ENCODE peak calls at places on chromosomes 2 and 18, in nine cellular contexts. L is body of pancreas, O is OCI-LY7, Z is right atrium auricular region, S is hepatocyte, V is aorta, E is adrenal gland, M is psoas muscle, W is neural progenitor cell. B is an unnamed sample.
A peak's percentile ranks its signal among the peaks of the same experiment; 100 is the strongest.

GRCh38 chr2:43493954-43494353 is 101.9 kb downstream of the THADA start:
- DNase-seq in L (no peak), O (no peak), Z (no peak), S (no peak), V (no peak), E (no peak), M (no peak), W (no peak), B (no peak)

GRCh38 chr18:48875942-48876511 is 74.7 kb downstream of the SMAD7 start:
- DNase-seq in L (no peak), O (no peak), Z (no peak), S (peak; percentile 65), V (no peak), E (no peak), M (no peak), W (peak; percentile 47), B (no peak)

GRCh38 chr2:241620419-241620769 is 16.6 kb downstream of the THAP4 start:
- DNase-seq in L (no peak), O (no peak), Z (no peak), S (no peak), V (no peak), E (no peak), M (no peak), W (no peak), B (no peak)

GRCh38 chr2:109726666-109727270 is 67.3 kb upstream of the RGPD5 start:
- DNase-seq in L (peak; percentile 32), O (no peak), Z (peak; percentile 28), S (no peak), V (no peak), E (no peak), M (no peak), W (no peak), B (peak; percentile 82)

GRCh38 chr2:230982528-230982927 is 13.4 kb upstream of the SPATA3 start:
- DNase-seq in L (no peak), O (no peak), Z (no peak), S (no peak), V (no peak), E (no peak), M (no peak), W (no peak), B (no peak)

GRCh38 chr2:33529771-33530481 is 53.5 kb downstream of the RASGRP3 start:
- DNase-seq in L (no peak), O (peak; percentile 10), Z (no peak), S (peak; percentile 36), V (no peak), E (no peak), M (no peak), W (no peak), B (no peak)

GRCh38 chr2:217077841-217078407 is 218.1 kb upstream of the TNP1 start:
- DNase-seq in L (no peak), O (no peak), Z (no peak), S (no peak), V (no peak), E (no peak), M (no peak), W (no peak), B (no peak)

GRCh38 chr2:26850565-26850964 is 2.6 kb downstream of the DPYSL5 start:
- DNase-seq in L (no peak), O (no peak), Z (no peak), S (no peak), V (no peak), E (no peak), M (no peak), W (peak; percentile 18), B (no peak)

GRCh38 chr2:109558076-109558882 is 55.5 kb downstream of the SEPTIN10 start:
- DNase-seq in L (peak; percentile 83), O (no peak), Z (no peak), S (peak; percentile 13), V (no peak), E (no peak), M (no peak), W (no peak), B (peak; percentile 79)

GRCh38 chr18:15165048-15165447 is 417.1 kb downstream of the ANKRD30B start:
- DNase-seq in L (no peak), O (no peak), Z (no peak), S (no peak), V (no peak), E (no peak), M (no peak), W (no peak), B (no peak)

GRCh38 chr18:11741505-11742145 is 52.6 kb downstream of the GNAL start:
- DNase-seq in L (no peak), O (peak; percentile 37), Z (no peak), S (no peak), V (no peak), E (no peak), M (no peak), W (peak; percentile 34), B (peak; percentile 19)

GRCh38 chr2:237195396-237196119 is 109.9 kb downstream of the COPS8 start:
- DNase-seq in L (no peak), O (no peak), Z (no peak), S (no peak), V (no peak), E (no peak), M (no peak), W (no peak), B (no peak)

GRCh38 chr2:33133436-33133835 is 186.7 kb downstream of the LTBP1 start:
- DNase-seq in L (no peak), O (no peak), Z (no peak), S (no peak), V (no peak), E (peak; percentile 36), M (peak; percentile 53), W (no peak), B (no peak)

GRCh38 chr2:45743531-45744391 is 92.3 kb downstream of the PRKCE start:
- DNase-seq in L (peak; percentile 27), O (no peak), Z (peak; percentile 77), S (peak; percentile 58), V (peak; percentile 65), E (peak; percentile 38), M (peak; percentile 76), W (no peak), B (no peak)

GRCh38 chr2:41759880-41760279 is 287.9 kb upstream of the PKDCC start:
- DNase-seq in L (no peak), O (no peak), Z (no peak), S (no peak), V (no peak), E (no peak), M (no peak), W (no peak), B (no peak)

GRCh38 chr2:44247924-44248323 is 27.4 kb upstream of the SLC3A1 start:
- DNase-seq in L (no peak), O (peak; percentile 17), Z (no peak), S (no peak), V (no peak), E (no peak), M (no peak), W (peak; percentile 52), B (no peak)

GRCh38 chr2:181878448-181878847 is 13.1 kb upstream of the ITPRID2 start:
- DNase-seq in L (no peak), O (no peak), Z (no peak), S (no peak), V (no peak), E (no peak), M (no peak), W (no peak), B (no peak)

GRCh38 chr2:231727621-231728020 is 19.3 kb downstream of the PTMA start:
- DNase-seq in L (no peak), O (no peak), Z (no peak), S (no peak), V (no peak), E (no peak), M (no peak), W (no peak), B (no peak)

GRCh38 chr2:109381327-109381820 is 232.4 kb downstream of the SEPTIN10 start:
- DNase-seq in L (no peak), O (no peak), Z (no peak), S (no peak), V (no peak), E (no peak), M (no peak), W (no peak), B (no peak)

GRCh38 chr2:42743667-42744005 is 20.3 kb downstream of the OXER1 start:
- DNase-seq in L (no peak), O (no peak), Z (no peak), S (no peak), V (no peak), E (no peak), M (no peak), W (no peak), B (no peak)

DNA sequence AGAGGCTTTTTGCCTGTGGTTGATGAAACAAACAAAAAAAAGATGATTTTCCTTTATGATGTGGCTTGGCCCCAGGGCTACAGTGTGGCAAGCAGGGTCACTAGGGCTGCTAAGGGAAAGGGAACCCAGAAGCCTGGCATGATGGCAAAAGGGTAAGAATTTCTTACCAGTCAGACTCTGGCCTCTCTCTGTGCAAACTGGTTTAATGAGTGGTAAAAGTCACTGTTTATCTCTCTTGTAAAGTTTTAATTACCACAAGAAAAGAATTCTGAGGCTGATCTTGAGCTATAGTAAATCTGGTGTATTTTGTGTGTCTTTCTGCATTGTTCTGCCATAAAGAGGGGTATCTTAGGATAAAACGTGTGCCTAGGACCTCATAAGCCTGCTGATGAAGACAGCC is 275.4 kb downstream of the STK39 start:
- DNase-seq in L (no peak), O (no peak), Z (no peak), S (no peak), V (no peak), E (no peak), M (no peak), W (no peak), B (no peak)
- H3K9me3 ChIP-seq in L (no peaks in the 10 kb centered on the region), O (peaks cover 28% of the 10 kb centered on the region), Z (peaks cover 9% of the 10 kb centered on the region), S (peaks cover 17% of the 10 kb centered on the region), V (no peaks in the 10 kb centered on the region), E (no peaks in the 10 kb centered on the region), M (peaks cover 7% of the 10 kb centered on the region), W (peaks cover 36% of the 10 kb centered on the region), B (peaks cover 1% of the 10 kb centered on the region)

GRCh38 chr2:15626126-15626525 is 34.5 kb downstream of the DDX1 start:
- DNase-seq in L (no peak), O (no peak), Z (no peak), S (no peak), V (no peak), E (no peak), M (no peak), W (no peak), B (no peak)
- H3K36me3 ChIP-seq in L (peaks cover 35% of the 10 kb centered on the region), O (peaks cover 100% of the 10 kb centered on the region), Z (peaks cover 85% of the 10 kb centered on the region), S (peaks cover 9% of the 10 kb centered on the region), V (peaks cover 2% of the 10 kb centered on the region), E (no peaks in the 10 kb centered on the region), M (peaks cover 12% of the 10 kb centered on the region), W (peaks cover 61% of the 10 kb centered on the region), B (peaks cover 9% of the 10 kb centered on the region)

DNA sequence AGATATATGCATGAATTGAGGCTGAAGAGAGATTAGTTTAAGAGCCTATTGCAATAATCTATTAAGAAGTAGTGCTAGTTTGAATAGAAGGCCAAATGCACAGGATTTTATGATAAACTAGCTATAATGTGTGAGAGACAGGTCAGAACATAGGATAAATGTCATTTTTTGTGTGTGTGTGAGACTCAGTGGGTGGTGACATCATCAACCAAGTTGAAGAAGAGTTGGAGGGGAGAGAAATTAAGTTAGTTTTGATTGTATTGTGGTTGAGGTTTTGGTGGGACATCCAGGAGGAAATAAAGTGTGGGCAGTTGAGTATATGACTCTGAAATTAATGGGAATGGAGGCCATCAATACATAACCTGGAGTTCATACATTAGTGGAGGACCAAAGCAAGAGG is 320.1 kb upstream of the CWC22 start:
- DNase-seq in L (no peak), O (no peak), Z (no peak), S (no peak), V (no peak), E (no peak), M (no peak), W (no peak), B (no peak)
- H3K9me3 ChIP-seq in L (no peaks in the 10 kb centered on the region), O (no peaks in the 10 kb centered on the region), Z (no peaks in the 10 kb centered on the region), S (no peaks in the 10 kb centered on the region), V (no peaks in the 10 kb centered on the region), E (no peaks in the 10 kb centered on the region), M (no peaks in the 10 kb centered on the region), W (no peaks in the 10 kb centered on the region), B (no peaks in the 10 kb centered on the region)

GRCh38 chr2:117983040-117983439 is 30.8 kb downstream of the CCDC93 start:
- DNase-seq in L (no peak), O (no peak), Z (no peak), S (no peak), V (no peak), E (no peak), M (no peak), W (no peak), B (no peak)
- H3K36me3 ChIP-seq in L (peaks cover 9% of the 10 kb centered on the region), O (peaks cover 78% of the 10 kb centered on the region), Z (peaks cover 32% of the 10 kb centered on the region), S (no peaks in the 10 kb centered on the region), V (peaks cover 7% of the 10 kb centered on the region), E (no peaks in the 10 kb centered on the region), M (no peaks in the 10 kb centered on the region), W (no peaks in the 10 kb centered on the region), B (peaks cover 12% of the 10 kb centered on the region)